ENCODE peak calls at places on chromosomes 4 and X, in seven cellular contexts. B is HCT116, O is neural progenitor cell, V is adrenal gland, H is iPS DF 6.9, Z is substantia nigra, I is uterus. K is an unnamed sample.

GRCh38 chr4:102616661-102617060 is 115.5 kb downstream of the NFKB1 start:
- DNase-seq in B (no peak), O (peak; percentile 51), V (peak; percentile 60), H (no peak), Z (no peak), I (no peak), K (no peak)

GRCh38 chrX:37684426-37684825 is 1.2 kb upstream of the XK start:
- DNase-seq in B (no peak), O (no peak), V (no peak), H (no peak), Z (no peak), I (no peak), K (no peak)

GRCh38 chr4:77905651-77906263 is 43.1 kb downstream of the MRPL1 start:
- DNase-seq in B (no peak), O (no peak), V (no peak), H (no peak), Z (no peak), I (no peak), K (no peak)

GRCh38 chrX:31929366-31929765 is 857.5 kb upstream of the FTHL17 start:
- DNase-seq in B (no peak), O (no peak), V (no peak), H (no peak), Z (no peak), I (no peak), K (no peak)

GRCh38 chr4:77921701-77922100 is 59.1 kb downstream of the MRPL1 start:
- DNase-seq in B (peak; percentile 83), O (no peak), V (no peak), H (no peak), Z (no peak), I (no peak), K (no peak)

GRCh38 chr4:42638993-42639392 is 17.9 kb downstream of the ATP8A1 start:
- DNase-seq in B (no peak), O (no peak), V (no peak), H (no peak), Z (no peak), I (no peak), K (no peak)

GRCh38 chr4:132526652-132527051 is 622.4 kb upstream of the PCDH10 start:
- DNase-seq in B (no peak), O (no peak), V (no peak), H (no peak), Z (no peak), I (no peak), K (no peak)

GRCh38 chr4:82561745-82562552 is at the start of gene TMEM150C:
- DNase-seq in B (no peak), O (peak; percentile 84), V (peak; percentile 74), H (no peak), Z (peak; percentile 17), I (no peak), K (peak; percentile 1)

GRCh38 chr4:128349921-128350320 is 62.3 kb upstream of the PGRMC2 start:
- DNase-seq in B (no peak), O (no peak), V (no peak), H (no peak), Z (no peak), I (no peak), K (no peak)

GRCh38 chr4:113292371-113293042 is 243.1 kb downstream of the ANK2 start:
- DNase-seq in B (no peak), O (peak; percentile 92), V (peak; percentile 56), H (peak; percentile 63), Z (peak; percentile 73), I (peak; percentile 34), K (no peak)

GRCh38 chr4:108159845-108160244 is 8.9 kb downstream of the LEF1 start:
- DNase-seq in B (no peak), O (no peak), V (no peak), H (no peak), Z (no peak), I (no peak), K (no peak)

GRCh38 chrX:38061335-38061734 is 55.0 kb downstream of the SYTL5 start:
- DNase-seq in B (peak; percentile 73), O (no peak), V (no peak), H (no peak), Z (no peak), I (no peak), K (no peak)

GRCh38 chr4:64144994-64145393 is 264.3 kb downstream of the TECRL start:
- DNase-seq in B (no peak), O (no peak), V (no peak), H (no peak), Z (no peak), I (peak; percentile 33), K (no peak)

GRCh38 chr4:5052726-5053425 is 1.6 kb downstream of the STK32B start:
- DNase-seq in B (no peak), O (no peak), V (no peak), H (no peak), Z (no peak), I (no peak), K (no peak)

GRCh38 chrX:2385224-2385623 is 115.6 kb downstream of the DHRSX start:
- DNase-seq in B (peak; percentile 69), O (no peak), V (no peak), H (no peak), Z (no peak), I (no peak), K (no peak)

DNA sequence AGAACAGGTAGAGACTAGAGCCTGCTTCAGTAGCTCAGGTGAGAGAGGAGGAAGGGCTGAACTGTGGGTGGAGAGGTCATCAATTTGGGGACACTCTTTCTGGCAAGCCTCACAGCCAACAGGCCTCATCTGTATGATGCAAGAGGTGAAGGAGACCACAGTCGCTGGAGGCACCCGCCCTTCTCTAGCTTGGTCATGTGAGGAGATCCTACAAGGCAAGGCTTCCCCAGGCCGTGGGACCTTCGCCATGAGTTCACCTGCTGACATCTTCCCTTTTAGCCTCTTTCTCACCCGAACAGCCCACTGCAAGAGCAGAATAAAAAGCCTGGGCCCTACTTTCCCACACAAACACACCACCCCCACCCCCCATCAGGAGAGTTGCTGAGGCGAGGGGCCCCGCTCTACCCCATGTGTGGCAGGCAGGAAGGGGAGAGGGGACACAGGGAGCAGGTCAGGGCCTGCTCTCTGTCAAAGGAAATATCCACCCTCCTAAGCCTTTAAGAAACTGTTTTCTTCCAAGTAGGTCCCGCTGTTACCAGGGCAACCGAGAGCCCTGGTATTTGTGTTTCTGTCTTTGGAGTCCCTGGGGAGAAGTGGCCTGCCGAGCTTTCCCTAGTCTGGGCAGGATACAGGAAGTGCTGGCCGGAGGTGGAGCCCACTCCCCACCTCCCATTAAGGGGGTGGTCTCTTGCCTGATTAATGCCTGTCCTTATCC is 8.1 kb downstream of the RTL5 start:
- DNase-seq in B (no peak), O (peak; percentile 82), V (peak; percentile 63), H (peak; percentile 31), Z (peak; percentile 5), I (peak; percentile 49), K (no peak)
- H3K27ac ChIP-seq in B (no peak overlapping the region), O (no peak overlapping the region), V (no peak overlapping the region), H (no peak overlapping the region), Z (no peak overlapping the region), I (peak overlapping the region; percentile 58), K (peak overlapping the region; percentile 22)

DNA sequence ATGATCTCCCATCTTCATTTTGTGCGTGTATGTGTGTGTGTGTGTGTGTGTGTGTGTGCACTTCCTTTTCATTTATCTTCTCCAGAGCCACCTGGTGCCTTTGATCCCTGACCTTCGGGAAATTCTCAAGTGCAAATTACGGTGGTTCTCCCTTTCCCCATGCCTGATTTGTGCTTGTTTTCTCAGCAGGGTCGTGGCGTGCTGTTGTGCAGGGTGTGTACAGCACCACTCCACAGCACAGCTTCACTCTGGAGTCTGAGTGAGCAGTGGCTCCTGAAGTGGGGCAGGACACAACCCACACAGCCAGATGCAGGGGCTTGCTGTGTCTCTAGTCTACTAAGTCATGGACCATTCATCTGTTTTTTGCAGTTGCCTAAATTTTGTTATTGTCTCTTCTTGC is 114.2 kb upstream of the TBC1D9 start:
- DNase-seq in B (no peak), O (no peak), V (no peak), H (no peak), Z (no peak), I (no peak), K (no peak)
- H3K27ac ChIP-seq in B (no peak overlapping the region), O (no peak overlapping the region), V (no peak overlapping the region), H (no peak overlapping the region), Z (no peak overlapping the region), I (no peak overlapping the region), K (no peak overlapping the region)

DNA sequence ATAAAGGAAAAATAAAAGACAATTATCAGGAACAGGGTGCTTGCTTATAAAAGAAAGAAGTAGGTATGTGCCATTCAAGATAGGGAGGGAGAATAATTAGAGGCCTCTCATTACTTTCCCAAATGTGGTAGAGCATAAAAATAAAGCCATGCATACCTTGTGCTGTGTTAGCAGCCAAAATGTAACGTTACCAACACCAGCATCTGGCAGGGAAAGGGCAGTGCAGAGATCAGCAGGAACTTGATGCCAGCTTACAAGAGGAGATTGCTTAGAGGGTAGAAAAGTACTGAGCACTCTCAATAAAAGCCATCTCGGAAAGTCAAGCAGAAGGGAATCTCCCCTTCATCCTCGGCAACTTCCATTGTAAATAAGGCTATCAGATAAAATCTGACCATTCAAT is 195.6 kb downstream of the RASL11B start:
- DNase-seq in B (no peak), O (no peak), V (no peak), H (no peak), Z (no peak), I (no peak), K (no peak)
- H3K27ac ChIP-seq in B (no peak overlapping the region), O (no peak overlapping the region), V (no peak overlapping the region), H (no peak overlapping the region), Z (no peak overlapping the region), I (no peak overlapping the region), K (no peak overlapping the region)

GRCh38 chrX:153608821-153609220 is 9.9 kb upstream of the CCNQ start:
- DNase-seq in B (no peak), O (no peak), V (no peak), H (no peak), Z (no peak), I (no peak), K (no peak)

GRCh38 chrX:153611298-153612095 is 12.6 kb upstream of the CCNQ start:
- DNase-seq in B (no peak), O (no peak), V (no peak), H (no peak), Z (no peak), I (peak; percentile 7), K (no peak)

GRCh38 chrX:153610834-153611209 is 11.9 kb upstream of the CCNQ start:
- DNase-seq in B (no peak), O (no peak), V (no peak), H (no peak), Z (no peak), I (no peak), K (no peak)

GRCh38 chrX:153608376-153608775 is 9.4 kb upstream of the CCNQ start:
- DNase-seq in B (no peak), O (no peak), V (no peak), H (no peak), Z (no peak), I (no peak), K (no peak)

DNA sequence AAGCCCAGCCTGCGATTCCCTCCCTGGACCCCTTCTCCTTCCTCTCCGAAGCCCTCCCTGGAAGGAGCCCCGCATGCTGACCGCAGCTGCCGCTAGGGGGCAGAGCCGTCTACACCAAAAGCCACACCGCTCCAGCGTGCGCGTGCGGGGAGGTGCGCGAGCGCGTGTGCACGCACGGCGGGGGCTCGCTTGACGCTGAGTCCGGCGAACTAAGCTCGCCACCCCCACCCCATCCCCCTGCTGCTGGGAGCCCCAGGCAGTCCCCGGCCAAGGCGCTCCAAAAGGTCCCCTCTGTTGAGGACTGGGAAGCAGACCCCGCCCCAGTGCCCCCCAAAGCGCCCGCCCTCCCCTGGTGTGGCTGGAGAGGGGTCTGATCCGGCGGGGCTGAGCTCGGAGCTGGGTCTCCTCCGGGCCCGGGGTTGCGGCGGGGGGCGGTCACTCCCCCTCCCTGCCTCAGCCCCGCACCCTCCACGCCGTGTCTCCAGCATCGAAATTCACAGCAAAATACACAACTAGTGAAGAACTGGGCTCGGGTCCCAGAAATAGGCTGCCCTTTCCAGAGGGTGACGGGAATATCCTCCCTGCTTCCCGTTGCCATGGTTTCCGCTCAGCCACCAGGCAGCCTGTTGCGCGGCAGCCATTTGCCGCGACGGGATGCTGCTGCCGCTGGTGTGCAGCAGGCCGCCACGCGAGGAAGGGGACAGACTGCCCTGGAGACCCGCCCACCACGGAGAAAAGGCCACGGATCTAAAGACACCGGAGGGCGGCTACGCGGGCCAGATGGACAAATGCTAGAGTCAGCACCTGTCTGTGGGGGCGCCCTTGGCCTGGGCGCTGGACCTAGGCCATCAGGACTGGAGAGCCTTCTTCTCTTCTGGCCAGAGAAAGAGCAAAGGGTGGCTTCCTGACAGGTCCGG is 11.2 kb upstream of the CCNQ start:
- DNase-seq in B (peak; percentile 28), O (peak; percentile 86), V (peak; percentile 81), H (peak; percentile 52), Z (peak; percentile 76), I (peak; percentile 70), K (peak; percentile 43)
- H3K27ac ChIP-seq in B (no peak overlapping the region), O (no peak overlapping the region), V (no peak overlapping the region), H (no peak overlapping the region), Z (peak overlapping the region; percentile 83), I (peak overlapping the region; percentile 47), K (peak overlapping the region; percentile 68)